ENCODE peak calls at places on chromosomes 2 and 18, in six cellular contexts. One of them, this sample, is unnamed.

GRCh38 chr2:12948231-12948962 is 231.7 kb downstream of the TRIB2 start:
- DNase-seq in IMR-90: peak; percentile 71
- DNase-seq in MG63: peak; percentile 55
- DNase-seq in thyroid gland: no peak
- DNase-seq in NCI-H2107: no peak
- DNase-seq in mesendoderm: peak; percentile 19
- DNase-seq in this sample: peak; percentile 25

GRCh38 chr2:151289972-151290335 is 486 bp upstream of the NMI start:
- DNase-seq in IMR-90: peak; percentile 53
- DNase-seq in MG63: peak; percentile 46
- DNase-seq in thyroid gland: peak; percentile 18
- DNase-seq in NCI-H2107: no peak
- DNase-seq in mesendoderm: peak; percentile 52
- DNase-seq in this sample: no peak

GRCh38 chr2:99217929-99218501 is 37.0 kb downstream of the MRPL30 start:
- DNase-seq in IMR-90: peak; percentile 2
- DNase-seq in MG63: no peak
- DNase-seq in thyroid gland: no peak
- DNase-seq in NCI-H2107: no peak
- DNase-seq in mesendoderm: no peak
- DNase-seq in this sample: peak; percentile 47

GRCh38 chr2:139201516-139201915 is 421.3 kb upstream of the NXPH2 start:
- DNase-seq in IMR-90: no peak
- DNase-seq in MG63: no peak
- DNase-seq in thyroid gland: no peak
- DNase-seq in NCI-H2107: no peak
- DNase-seq in mesendoderm: no peak
- DNase-seq in this sample: no peak

GRCh38 chr2:47054867-47055266 is 100.2 kb downstream of the STPG4 start:
- DNase-seq in IMR-90: no peak
- DNase-seq in MG63: no peak
- DNase-seq in thyroid gland: no peak
- DNase-seq in NCI-H2107: no peak
- DNase-seq in mesendoderm: no peak
- DNase-seq in this sample: no peak

GRCh38 chr2:215861607-215862033 is 151.7 kb downstream of the MREG start:
- DNase-seq in IMR-90: no peak
- DNase-seq in MG63: no peak
- DNase-seq in thyroid gland: no peak
- DNase-seq in NCI-H2107: no peak
- DNase-seq in mesendoderm: no peak
- DNase-seq in this sample: no peak

GRCh38 chr2:11250400-11251277 is 93.8 kb downstream of the ROCK2 start:
- DNase-seq in IMR-90: peak; percentile 29
- DNase-seq in MG63: peak; percentile 14
- DNase-seq in thyroid gland: no peak
- DNase-seq in NCI-H2107: no peak
- DNase-seq in mesendoderm: peak; percentile 23
- DNase-seq in this sample: no peak

GRCh38 chr2:73033766-73034381 is 37.6 kb downstream of the SFXN5 start:
- DNase-seq in IMR-90: no peak
- DNase-seq in MG63: no peak
- DNase-seq in thyroid gland: no peak
- DNase-seq in NCI-H2107: no peak
- DNase-seq in mesendoderm: no peak
- DNase-seq in this sample: peak; percentile 6

GRCh38 chr18:731185-731584 is 18.8 kb upstream of the ENOSF1 start:
- DNase-seq in IMR-90: peak; percentile 13
- DNase-seq in MG63: no peak
- DNase-seq in thyroid gland: no peak
- DNase-seq in NCI-H2107: no peak
- DNase-seq in mesendoderm: no peak
- DNase-seq in this sample: no peak

GRCh38 chr2:70190086-70190412 is 770 bp downstream of the C2orf42 start:
- DNase-seq in IMR-90: peak; percentile 33
- DNase-seq in MG63: peak; percentile 12
- DNase-seq in thyroid gland: no peak
- DNase-seq in NCI-H2107: peak; percentile 11
- DNase-seq in mesendoderm: peak; percentile 55
- DNase-seq in this sample: no peak

GRCh38 chr2:46009772-46010171 is 287.4 kb upstream of the EPAS1 start:
- DNase-seq in IMR-90: peak; percentile 92
- DNase-seq in MG63: no peak
- DNase-seq in thyroid gland: no peak
- DNase-seq in NCI-H2107: no peak
- DNase-seq in mesendoderm: no peak
- DNase-seq in this sample: no peak

GRCh38 chr2:203583696-203584095 is 48.6 kb upstream of the RAPH1 start:
- DNase-seq in IMR-90: peak; percentile 76
- DNase-seq in MG63: peak; percentile 91
- DNase-seq in thyroid gland: peak; percentile 48
- DNase-seq in NCI-H2107: no peak
- DNase-seq in mesendoderm: no peak
- DNase-seq in this sample: no peak

GRCh38 chr18:7523772-7524171 is 43.3 kb upstream of the PTPRM start:
- DNase-seq in IMR-90: no peak
- DNase-seq in MG63: no peak
- DNase-seq in thyroid gland: no peak
- DNase-seq in NCI-H2107: no peak
- DNase-seq in mesendoderm: peak; percentile 48
- DNase-seq in this sample: no peak

GRCh38 chr2:189232759-189233406 is 53.3 kb upstream of the COL5A2 start:
- DNase-seq in IMR-90: no peak
- DNase-seq in MG63: no peak
- DNase-seq in thyroid gland: no peak
- DNase-seq in NCI-H2107: no peak
- DNase-seq in mesendoderm: no peak
- DNase-seq in this sample: no peak

GRCh38 chr2:211869134-211869533 is 669.5 kb downstream of the ERBB4 start:
- DNase-seq in IMR-90: no peak
- DNase-seq in MG63: no peak
- DNase-seq in thyroid gland: no peak
- DNase-seq in NCI-H2107: no peak
- DNase-seq in mesendoderm: no peak
- DNase-seq in this sample: no peak

GRCh38 chr2:108129636-108130035 is 110.1 kb upstream of the SULT1C3 start:
- DNase-seq in IMR-90: no peak
- DNase-seq in MG63: no peak
- DNase-seq in thyroid gland: no peak
- DNase-seq in NCI-H2107: no peak
- DNase-seq in mesendoderm: peak; percentile 5
- DNase-seq in this sample: no peak

GRCh38 chr18:79692056-79692455 is 12.5 kb downstream of the CTDP1 start:
- DNase-seq in IMR-90: no peak
- DNase-seq in MG63: no peak
- DNase-seq in thyroid gland: no peak
- DNase-seq in NCI-H2107: no peak
- DNase-seq in mesendoderm: no peak
- DNase-seq in this sample: no peak

GRCh38 chr2:23280401-23280800 is 104.6 kb upstream of the KLHL29 start:
- DNase-seq in IMR-90: no peak
- DNase-seq in MG63: no peak
- DNase-seq in thyroid gland: no peak
- DNase-seq in NCI-H2107: no peak
- DNase-seq in mesendoderm: no peak
- DNase-seq in this sample: no peak

GRCh38 chr2:176160251-176161040 is 3.3 kb downstream of the HOXD3 start:
- DNase-seq in IMR-90: no peak
- DNase-seq in MG63: no peak
- DNase-seq in thyroid gland: no peak
- DNase-seq in NCI-H2107: no peak
- DNase-seq in mesendoderm: no peak
- DNase-seq in this sample: no peak

GRCh38 chr2:157509755-157510154 is 65.9 kb upstream of the CYTIP start:
- DNase-seq in IMR-90: no peak
- DNase-seq in MG63: no peak
- DNase-seq in thyroid gland: no peak
- DNase-seq in NCI-H2107: no peak
- DNase-seq in mesendoderm: no peak
- DNase-seq in this sample: no peak

GRCh38 chr2:241068942-241069810 is 32.9 kb downstream of the MTERF4 start:
- DNase-seq in IMR-90: no peak
- DNase-seq in MG63: no peak
- DNase-seq in thyroid gland: no peak
- DNase-seq in NCI-H2107: no peak
- DNase-seq in mesendoderm: no peak
- DNase-seq in this sample: no peak